ENCODE peak calls at places on chromosomes 4 and X, in five cellular contexts. A, V, X, D and P are unnamed samples. For H3K79me2 and H3K4me1, the result is how much of the 10 kb centered on the place peaks cover.

GRCh38 chr4:153788419-153789276 is at the start of gene SFRP2:
- DNase-seq in A (no peak), V (no peak), X (peak), D (no peak), P (no peak)

GRCh38 chr4:124278477-124278876 is 434.1 kb downstream of the ANKRD50 start:
- DNase-seq in A (peak), V (no peak), X (peak), D (peak), P (peak)

GRCh38 chrX:133544105-133544504 is 128.8 kb upstream of the GPC4 start:
- DNase-seq in A (peak), V (no peak), X (peak), D (peak), P (peak)

GRCh38 chrX:150719641-150720040 is 26.4 kb downstream of the MTMR1 start:
- DNase-seq in A (no peak), V (no peak), X (no peak), D (no peak), P (no peak)

GRCh38 chr4:154643493-154643892 is 31.0 kb upstream of the FGG start:
- DNase-seq in A (no peak), V (no peak), X (peak), D (peak), P (no peak)

GRCh38 chr4:187565416-187565815 is 430.2 kb upstream of the ZFP42 start:
- DNase-seq in A (no peak), V (no peak), X (no peak), D (no peak), P (no peak)

GRCh38 chrX:76109654-76110053 is 63.2 kb upstream of the PBDC1 start:
- DNase-seq in A (no peak), V (peak), X (no peak), D (no peak), P (no peak)

GRCh38 chr4:185011408-185011807 is 6.9 kb upstream of the HELT start:
- DNase-seq in A (peak), V (no peak), X (peak), D (no peak), P (no peak)

GRCh38 chr4:40240040-40240653 is 43.3 kb downstream of the RHOH start:
- DNase-seq in A (no peak), V (no peak), X (peak), D (no peak), P (no peak)

GRCh38 chr4:6088950-6089349 is 70.7 kb upstream of the C4orf50 start:
- DNase-seq in A (no peak), V (no peak), X (no peak), D (no peak), P (no peak)

GRCh38 chrX:129755779-129756650 is 17.2 kb downstream of the XPNPEP2 start:
- DNase-seq in A (no peak), V (peak), X (no peak), D (no peak), P (no peak)

GRCh38 chrX:140360284-140360683 is 144.6 kb downstream of the SOX3 start:
- DNase-seq in A (no peak), V (no peak), X (no peak), D (no peak), P (no peak)

GRCh38 chrX:39331062-39331704 is 529.9 kb downstream of the MID1IP1 start:
- DNase-seq in A (no peak), V (no peak), X (no peak), D (no peak), P (no peak)

GRCh38 chrX:30023451-30023850 is 191.9 kb upstream of the MAGEB2 start:
- DNase-seq in A (no peak), V (no peak), X (peak), D (no peak), P (no peak)

GRCh38 chr4:168677063-168677462 is 180.2 kb downstream of the PALLD start:
- DNase-seq in A (no peak), V (no peak), X (no peak), D (no peak), P (no peak)

GRCh38 chrX:52988985-52989917 is 30.9 kb upstream of the FAM156A start:
- DNase-seq in A (no peak), V (no peak), X (peak), D (peak), P (peak)

GRCh38 chr4:87985097-87985886 is 9.8 kb downstream of the SPP1 start:
- DNase-seq in A (peak), V (no peak), X (peak), D (peak), P (peak)

GRCh38 chr4:152468408-152468807 is 67.5 kb downstream of the FBXW7 start:
- DNase-seq in A (no peak), V (no peak), X (no peak), D (no peak), P (no peak)

GRCh38 chr4:54657194-54657555 is 582 bp upstream of the KIT start:
- DNase-seq in A (no peak), V (no peak), X (no peak), D (no peak), P (no peak)

GRCh38 chr4:168098257-168098717 is 6.0 kb downstream of the ANXA10 start:
- DNase-seq in A (no peak), V (no peak), X (peak), D (peak), P (no peak)

GRCh38 chr4:38949416-38950051 is 81.9 kb downstream of the FAM114A1 start:
- DNase-seq in A (no peak), V (no peak), X (peak), D (peak), P (peak)

GRCh38 chrX:72554448-72555140 is 18.0 kb downstream of the HDAC8 start:
- DNase-seq in A (no peak), V (peak), X (no peak), D (no peak), P (peak)

GRCh38 chr4:1297456-1298325 is 8.0 kb downstream of the MAEA start:
- DNase-seq in A (no peak), V (no peak), X (no peak), D (no peak), P (no peak)

GRCh38 chr4:183180621-183181020 is 81.6 kb downstream of the WWC2 start:
- DNase-seq in A (no peak), V (no peak), X (no peak), D (no peak), P (no peak)

GRCh38 chr4:165563851-165564250 is 185.0 kb downstream of the CPE start:
- DNase-seq in A (no peak), V (no peak), X (no peak), D (peak), P (no peak)

GRCh38 chr4:86834901-86835300 is 14.3 kb downstream of the SLC10A6 start:
- DNase-seq in A (no peak), V (no peak), X (peak), D (peak), P (no peak)

GRCh38 chr4:152684007-152684406 is 4.2 kb upstream of the TMEM154 start:
- DNase-seq in A (no peak), V (no peak), X (no peak), D (no peak), P (no peak)

GRCh38 chrX:7107968-7108480 is 39.5 kb upstream of the STS start:
- DNase-seq in A (no peak), V (no peak), X (no peak), D (no peak), P (no peak)

GRCh38 chrX:7100022-7100421 is 47.5 kb upstream of the STS start:
- DNase-seq in A (no peak), V (no peak), X (no peak), D (no peak), P (no peak)

GRCh38 chrX:7102119-7102518 is 45.4 kb upstream of the STS start:
- DNase-seq in A (no peak), V (no peak), X (no peak), D (no peak), P (no peak)
- H3K79me2 ChIP-seq in A (under half), V (under half), X (under half), D (under half), P (under half)

DNA sequence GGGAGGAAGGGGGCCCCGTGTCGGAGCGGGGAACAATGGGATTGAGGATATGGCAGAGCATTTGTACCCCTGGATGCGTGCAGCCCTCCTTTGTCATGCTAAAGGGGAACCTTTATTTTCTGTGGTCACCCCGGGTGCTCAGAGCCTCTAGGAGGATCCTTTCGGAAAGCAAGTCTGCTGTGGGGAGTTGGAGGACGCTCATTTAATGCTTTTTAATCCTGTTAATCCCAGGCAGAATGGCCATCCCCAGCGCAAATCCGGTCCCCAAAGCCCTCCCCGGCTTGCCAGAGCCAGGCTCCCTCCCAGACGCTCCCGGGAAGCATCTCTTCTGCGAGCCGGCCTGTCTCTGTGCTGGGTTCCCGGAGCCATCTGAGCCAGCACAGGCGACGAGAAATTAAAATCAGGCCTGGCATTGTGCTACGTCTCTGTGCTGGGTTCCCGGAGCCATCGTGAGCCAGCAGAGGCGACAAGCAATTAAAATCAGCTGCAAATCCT is 113.2 kb upstream of the PPP2R3B start:
- DNase-seq in A (no peak), V (no peak), X (no peak), D (no peak), P (no peak)
- H3K4me3 ChIP-seq in A (no peak), V (no peak), X (no peak), D (no peak), P (no peak)

GRCh38 chr4:83234902-83235644 is 49.5 kb downstream of the COQ2 start:
- DNase-seq in A (no peak), V (no peak), X (no peak), D (peak), P (no peak)
- H3K4me1 ChIP-seq in A (under half), V (under half), X (under half), D (under half), P (half or more)

GRCh38 chr4:76547167-76547760 is 112.2 kb downstream of the SHROOM3 start:
- DNase-seq in A (no peak), V (no peak), X (no peak), D (no peak), P (no peak)

GRCh38 chr4:76554630-76555029 is 119.6 kb downstream of the SHROOM3 start:
- DNase-seq in A (no peak), V (no peak), X (no peak), D (no peak), P (no peak)

GRCh38 chr4:76549765-76550164 is 114.7 kb downstream of the SHROOM3 start:
- DNase-seq in A (no peak), V (no peak), X (no peak), D (no peak), P (no peak)

GRCh38 chr4:76548704-76549103 is 113.7 kb downstream of the SHROOM3 start:
- DNase-seq in A (no peak), V (no peak), X (no peak), D (no peak), P (no peak)

DNA sequence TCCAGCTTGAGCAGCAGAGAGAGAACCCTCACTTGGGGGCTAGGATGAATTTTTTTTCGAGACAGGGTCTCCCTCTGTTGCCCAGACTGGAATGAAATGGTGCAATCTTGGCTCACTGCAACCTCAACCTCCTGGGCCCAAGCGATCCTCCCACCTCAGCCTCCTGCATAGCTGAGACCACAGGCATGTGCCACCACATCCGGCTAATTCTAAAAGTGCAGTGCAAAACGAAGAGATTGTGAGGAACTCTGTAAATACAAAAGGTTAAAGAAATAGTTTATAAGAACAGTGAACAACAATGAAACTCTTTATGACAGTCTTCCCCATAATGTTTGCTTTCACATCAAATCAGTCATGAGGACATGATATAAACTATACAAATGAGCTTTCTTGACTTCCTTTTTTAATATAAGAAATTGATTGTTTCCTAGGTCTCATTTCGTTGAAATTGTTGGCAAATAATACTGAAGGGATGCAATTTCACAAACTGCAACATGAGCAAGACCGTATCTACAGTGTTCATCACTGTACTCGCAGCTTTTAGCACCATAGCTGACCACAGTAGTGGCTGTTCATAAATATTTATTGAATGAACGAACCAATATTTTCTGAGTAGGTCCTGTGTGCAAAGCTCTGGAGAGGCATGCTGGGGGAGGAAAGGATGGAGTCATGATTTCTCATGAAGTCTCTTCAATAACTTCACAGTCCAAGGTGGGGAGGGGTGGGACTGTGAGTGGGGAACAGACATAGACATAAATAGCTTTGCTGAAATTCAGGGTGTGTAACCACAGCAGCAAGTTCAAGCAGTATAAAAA is 116.1 kb downstream of the SHROOM3 start:
- DNase-seq in A (no peak), V (no peak), X (no peak), D (no peak), P (no peak)
- H3K79me2 ChIP-seq in A (under half), V (under half), X (under half), D (under half), P (under half)

GRCh38 chrX:135087867-135088266 is 32.5 kb downstream of the ETDB start:
- DNase-seq in A (no peak), V (no peak), X (peak), D (no peak), P (no peak)

GRCh38 chrX:135089126-135089525 is 31.2 kb downstream of the ETDB start:
- DNase-seq in A (no peak), V (no peak), X (no peak), D (no peak), P (no peak)

GRCh38 chrX:135081695-135082094 is 29.8 kb upstream of the RTL8A start:
- DNase-seq in A (no peak), V (no peak), X (no peak), D (no peak), P (no peak)

GRCh38 chrX:135086197-135086854 is 34.0 kb downstream of the ETDB start:
- DNase-seq in A (peak), V (peak), X (peak), D (peak), P (peak)
- H3K4me3 ChIP-seq in A (no peak), V (no peak), X (no peak), D (no peak), P (no peak)

GRCh38 chr4:7638984-7639789 is 204.5 kb upstream of the PSAPL1 start:
- DNase-seq in A (peak), V (no peak), X (no peak), D (no peak), P (no peak)
- H3K4me1 ChIP-seq in A (under half), V (under half), X (under half), D (under half), P (under half)